ENCODE peak calls at places on chromosomes 13 and 19, in eight cellular contexts. One of them, this sample, is unnamed. For H3K27me3 and H3K9me3, the result is how much of the 10 kb centered on the place peaks cover.

GRCh38 chr13:24516919-24517318 is 4.3 kb upstream of the PARP4 start:
- DNase-seq in MM.1S: no peak
- DNase-seq in endothelial cell of umbilical vein: no peak
- DNase-seq in left lung: no peak
- DNase-seq in RWPE2: no peak
- DNase-seq in right cardiac atrium: no peak
- DNase-seq in ovary: no peak
- DNase-seq in IMR-90: no peak
- DNase-seq in this sample: no peak

GRCh38 chr13:63636231-63636993 is 2220.8 kb upstream of the PCDH20 start:
- DNase-seq in IMR-90: no peak
- DNase-seq in MM.1S: peak
- DNase-seq in endothelial cell of umbilical vein: peak
- DNase-seq in RWPE2: no peak
- DNase-seq in ovary: no peak
- DNase-seq in right cardiac atrium: no peak
- DNase-seq in left lung: no peak
- DNase-seq in this sample: no peak

GRCh38 chr19:17394891-17395415 is 957 bp upstream of the CCDC194 start:
- DNase-seq in IMR-90: peak
- DNase-seq in RWPE2: no peak
- DNase-seq in left lung: peak
- DNase-seq in MM.1S: no peak
- DNase-seq in right cardiac atrium: peak
- DNase-seq in endothelial cell of umbilical vein: peak
- DNase-seq in ovary: peak
- DNase-seq in this sample: peak

GRCh38 chr19:30543243-30543945 is 171.2 kb downstream of the ZNF536 start:
- DNase-seq in MM.1S: no peak
- DNase-seq in left lung: no peak
- DNase-seq in RWPE2: no peak
- DNase-seq in ovary: no peak
- DNase-seq in right cardiac atrium: no peak
- DNase-seq in IMR-90: no peak
- DNase-seq in endothelial cell of umbilical vein: no peak
- DNase-seq in this sample: no peak

GRCh38 chr13:32040689-32041088 is 9.1 kb downstream of the FRY start:
- DNase-seq in left lung: no peak
- DNase-seq in IMR-90: peak
- DNase-seq in RWPE2: no peak
- DNase-seq in ovary: no peak
- DNase-seq in MM.1S: no peak
- DNase-seq in right cardiac atrium: no peak
- DNase-seq in endothelial cell of umbilical vein: no peak
- DNase-seq in this sample: no peak

GRCh38 chr13:25375727-25376358 is 4.1 kb downstream of the ATP8A2 start:
- DNase-seq in IMR-90: peak
- DNase-seq in ovary: no peak
- DNase-seq in left lung: no peak
- DNase-seq in RWPE2: no peak
- DNase-seq in right cardiac atrium: no peak
- DNase-seq in endothelial cell of umbilical vein: peak
- DNase-seq in MM.1S: peak
- DNase-seq in this sample: peak

GRCh38 chr13:99610702-99611289 is 109.5 kb downstream of the TM9SF2 start:
- DNase-seq in ovary: no peak
- DNase-seq in left lung: no peak
- DNase-seq in IMR-90: no peak
- DNase-seq in RWPE2: no peak
- DNase-seq in right cardiac atrium: no peak
- DNase-seq in MM.1S: no peak
- DNase-seq in endothelial cell of umbilical vein: no peak
- DNase-seq in this sample: no peak

GRCh38 chr13:53490732-53491131 is 462.1 kb downstream of the OLFM4 start:
- DNase-seq in left lung: no peak
- DNase-seq in endothelial cell of umbilical vein: no peak
- DNase-seq in MM.1S: no peak
- DNase-seq in right cardiac atrium: no peak
- DNase-seq in RWPE2: no peak
- DNase-seq in IMR-90: no peak
- DNase-seq in ovary: no peak
- DNase-seq in this sample: no peak

GRCh38 chr13:48813518-48813917 is 159.8 kb downstream of the CYSLTR2 start:
- DNase-seq in IMR-90: no peak
- DNase-seq in left lung: no peak
- DNase-seq in right cardiac atrium: no peak
- DNase-seq in RWPE2: no peak
- DNase-seq in endothelial cell of umbilical vein: no peak
- DNase-seq in MM.1S: no peak
- DNase-seq in ovary: no peak
- DNase-seq in this sample: no peak

GRCh38 chr19:51364200-51365106 is 1.7 kb downstream of the ETFB start:
- DNase-seq in right cardiac atrium: no peak
- DNase-seq in IMR-90: no peak
- DNase-seq in endothelial cell of umbilical vein: no peak
- DNase-seq in RWPE2: no peak
- DNase-seq in left lung: no peak
- DNase-seq in ovary: no peak
- DNase-seq in MM.1S: no peak
- DNase-seq in this sample: no peak

GRCh38 chr13:81597101-81597500 is 1256.2 kb upstream of the SPRY2 start:
- DNase-seq in endothelial cell of umbilical vein: no peak
- DNase-seq in IMR-90: no peak
- DNase-seq in ovary: no peak
- DNase-seq in MM.1S: no peak
- DNase-seq in right cardiac atrium: no peak
- DNase-seq in RWPE2: no peak
- DNase-seq in left lung: no peak
- DNase-seq in this sample: no peak

GRCh38 chr19:55492362-55492944 is 4.2 kb downstream of the SSC5D start:
- DNase-seq in right cardiac atrium: no peak
- DNase-seq in MM.1S: no peak
- DNase-seq in ovary: no peak
- DNase-seq in RWPE2: no peak
- DNase-seq in endothelial cell of umbilical vein: no peak
- DNase-seq in IMR-90: no peak
- DNase-seq in left lung: no peak
- DNase-seq in this sample: no peak

GRCh38 chr19:38288127-38288855 is 15.8 kb upstream of the C19orf33 start:
- DNase-seq in IMR-90: no peak
- DNase-seq in MM.1S: no peak
- DNase-seq in right cardiac atrium: no peak
- DNase-seq in left lung: no peak
- DNase-seq in ovary: no peak
- DNase-seq in RWPE2: no peak
- DNase-seq in endothelial cell of umbilical vein: no peak
- DNase-seq in this sample: no peak

GRCh38 chr19:38287604-38288003 is 16.4 kb upstream of the C19orf33 start:
- DNase-seq in left lung: no peak
- DNase-seq in endothelial cell of umbilical vein: no peak
- DNase-seq in right cardiac atrium: no peak
- DNase-seq in IMR-90: no peak
- DNase-seq in MM.1S: no peak
- DNase-seq in ovary: no peak
- DNase-seq in RWPE2: no peak
- DNase-seq in this sample: no peak

GRCh38 chr19:38284422-38284821 is 19.6 kb upstream of the C19orf33 start:
- DNase-seq in ovary: no peak
- DNase-seq in right cardiac atrium: no peak
- DNase-seq in MM.1S: no peak
- DNase-seq in RWPE2: no peak
- DNase-seq in IMR-90: no peak
- DNase-seq in endothelial cell of umbilical vein: peak
- DNase-seq in left lung: peak
- DNase-seq in this sample: no peak

GRCh38 chr19:38283261-38283660 is 18.9 kb downstream of the SPINT2 start:
- DNase-seq in right cardiac atrium: no peak
- DNase-seq in MM.1S: no peak
- DNase-seq in left lung: no peak
- DNase-seq in RWPE2: no peak
- DNase-seq in endothelial cell of umbilical vein: no peak
- DNase-seq in IMR-90: no peak
- DNase-seq in ovary: no peak
- DNase-seq in this sample: no peak

DNA sequence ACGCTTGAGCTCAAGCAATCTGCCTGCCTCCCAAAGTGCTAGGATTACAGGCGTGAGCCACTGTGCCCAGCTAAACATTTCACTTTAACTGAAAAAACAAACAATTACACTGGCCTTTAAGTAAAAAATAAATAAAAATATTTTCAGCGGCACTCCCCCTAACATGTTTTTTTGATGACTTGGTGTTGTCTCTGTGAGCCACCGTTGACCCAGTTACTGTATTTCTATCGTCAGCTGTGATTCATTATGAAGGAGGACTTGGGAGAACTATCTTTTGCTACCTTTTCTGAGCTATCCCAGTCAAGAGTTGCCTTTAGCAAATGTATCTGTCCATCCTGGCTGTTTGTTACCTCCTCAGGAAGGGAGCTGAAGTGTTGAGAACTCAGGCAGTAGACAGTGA is 18.5 kb upstream of the C19orf33 start:
- DNase-seq in MM.1S: no peak
- DNase-seq in RWPE2: no peak
- DNase-seq in ovary: no peak
- DNase-seq in left lung: no peak
- DNase-seq in IMR-90: peak
- DNase-seq in endothelial cell of umbilical vein: no peak
- DNase-seq in right cardiac atrium: no peak
- DNase-seq in this sample: no peak
- H3K27ac ChIP-seq in MM.1S: no peak
- H3K27ac ChIP-seq in RWPE2: no peak
- H3K27ac ChIP-seq in ovary: no peak
- H3K27ac ChIP-seq in left lung: no peak
- H3K27ac ChIP-seq in IMR-90: no peak
- H3K27ac ChIP-seq in endothelial cell of umbilical vein: no peak
- H3K27ac ChIP-seq in right cardiac atrium: no peak
- H3K27ac ChIP-seq in this sample: no peak

GRCh38 chr19:18605196-18605545 is 1.4 kb downstream of the CRLF1 start:
- DNase-seq in RWPE2: peak
- DNase-seq in left lung: no peak
- DNase-seq in IMR-90: no peak
- DNase-seq in MM.1S: no peak
- DNase-seq in right cardiac atrium: no peak
- DNase-seq in ovary: no peak
- DNase-seq in endothelial cell of umbilical vein: no peak
- DNase-seq in this sample: no peak

GRCh38 chr19:18601875-18602274 is 4.7 kb downstream of the CRLF1 start:
- DNase-seq in RWPE2: no peak
- DNase-seq in right cardiac atrium: no peak
- DNase-seq in ovary: no peak
- DNase-seq in endothelial cell of umbilical vein: no peak
- DNase-seq in IMR-90: no peak
- DNase-seq in MM.1S: no peak
- DNase-seq in left lung: no peak
- DNase-seq in this sample: no peak

GRCh38 chr19:18603958-18604819 is 2.4 kb downstream of the CRLF1 start:
- DNase-seq in endothelial cell of umbilical vein: no peak
- DNase-seq in MM.1S: no peak
- DNase-seq in IMR-90: no peak
- DNase-seq in right cardiac atrium: no peak
- DNase-seq in ovary: no peak
- DNase-seq in RWPE2: no peak
- DNase-seq in left lung: no peak
- DNase-seq in this sample: no peak

GRCh38 chr19:18604820-18605159 is 1.8 kb downstream of the CRLF1 start:
- DNase-seq in endothelial cell of umbilical vein: no peak
- DNase-seq in ovary: no peak
- DNase-seq in RWPE2: no peak
- DNase-seq in MM.1S: no peak
- DNase-seq in left lung: no peak
- DNase-seq in right cardiac atrium: no peak
- DNase-seq in IMR-90: no peak
- DNase-seq in this sample: no peak

DNA sequence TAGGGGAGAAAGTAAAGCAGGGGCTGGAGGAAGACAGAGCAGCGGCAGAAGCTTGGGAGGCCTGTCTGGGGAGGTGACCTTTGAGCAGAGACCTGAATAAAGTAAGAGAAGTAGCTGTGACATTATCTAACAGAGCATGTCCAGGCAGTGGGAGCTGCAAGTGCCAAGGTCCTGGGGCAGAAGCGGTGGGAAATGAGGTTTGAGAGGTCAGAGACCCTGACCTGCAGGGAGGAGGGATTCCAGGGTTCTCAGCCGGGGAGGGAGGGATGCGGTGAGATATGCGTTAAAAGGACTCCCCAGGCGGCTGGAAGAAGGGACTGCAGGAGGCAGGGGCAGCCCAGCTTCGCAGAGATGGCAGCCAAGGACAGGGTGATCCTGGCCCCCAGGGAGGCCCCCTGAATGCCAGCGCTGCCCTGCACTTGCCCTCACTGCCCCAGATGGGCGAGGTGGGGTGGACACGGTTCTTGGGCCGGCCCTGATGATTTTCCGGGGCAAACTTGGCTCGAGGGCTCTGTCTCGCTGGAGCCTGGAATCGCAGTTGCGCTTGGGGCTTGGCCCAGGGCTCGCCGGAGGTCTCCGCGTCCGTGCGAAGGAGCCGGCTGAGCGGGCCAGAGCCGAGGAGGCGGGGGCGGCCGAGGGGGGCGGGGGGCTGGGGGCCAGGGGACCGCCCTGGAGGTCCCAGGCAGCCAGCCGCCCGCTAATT is 3.2 kb downstream of the CRLF1 start:
- DNase-seq in right cardiac atrium: no peak
- DNase-seq in MM.1S: no peak
- DNase-seq in endothelial cell of umbilical vein: no peak
- DNase-seq in left lung: no peak
- DNase-seq in RWPE2: peak
- DNase-seq in IMR-90: no peak
- DNase-seq in ovary: no peak
- DNase-seq in this sample: no peak
- H3K27me3 ChIP-seq in right cardiac atrium: under half
- H3K27me3 ChIP-seq in MM.1S: half or more
- H3K27me3 ChIP-seq in endothelial cell of umbilical vein: under half
- H3K27me3 ChIP-seq in left lung: under half
- H3K27me3 ChIP-seq in RWPE2: under half
- H3K27me3 ChIP-seq in IMR-90: under half
- H3K27me3 ChIP-seq in ovary: under half
- H3K27me3 ChIP-seq in this sample: under half

DNA sequence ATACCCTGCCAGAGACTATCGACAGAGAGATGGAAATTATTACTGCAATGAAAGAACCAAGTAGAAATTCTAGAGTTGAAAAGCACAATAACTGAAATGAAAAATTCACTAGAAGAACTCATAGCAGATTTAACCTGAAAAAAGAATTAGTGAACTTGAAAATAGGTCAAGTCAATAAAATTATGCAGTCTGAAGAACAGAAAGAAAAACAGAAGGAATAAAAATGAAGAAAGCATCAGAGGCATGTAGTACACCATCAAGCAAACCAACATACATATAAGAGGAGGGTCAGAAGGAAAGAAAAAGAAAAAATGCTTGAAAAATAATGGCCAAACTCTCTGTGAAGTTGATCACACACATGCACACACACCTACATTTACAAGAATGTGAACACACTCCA is 3.6 kb upstream of the ZNF780B start:
- DNase-seq in ovary: no peak
- DNase-seq in IMR-90: no peak
- DNase-seq in MM.1S: no peak
- DNase-seq in right cardiac atrium: no peak
- DNase-seq in left lung: no peak
- DNase-seq in RWPE2: no peak
- DNase-seq in endothelial cell of umbilical vein: no peak
- DNase-seq in this sample: no peak
- H3K9me3 ChIP-seq in ovary: under half
- H3K9me3 ChIP-seq in IMR-90: under half
- H3K9me3 ChIP-seq in MM.1S: under half
- H3K9me3 ChIP-seq in right cardiac atrium: under half
- H3K9me3 ChIP-seq in left lung: under half
- H3K9me3 ChIP-seq in RWPE2: under half
- H3K9me3 ChIP-seq in endothelial cell of umbilical vein: under half
- H3K9me3 ChIP-seq in this sample: under half

GRCh38 chr19:19384486-19384885 is 21.0 kb upstream of the GATAD2A start:
- DNase-seq in left lung: no peak
- DNase-seq in IMR-90: no peak
- DNase-seq in endothelial cell of umbilical vein: no peak
- DNase-seq in right cardiac atrium: no peak
- DNase-seq in RWPE2: no peak
- DNase-seq in MM.1S: no peak
- DNase-seq in ovary: no peak
- DNase-seq in this sample: no peak
- H3K27ac ChIP-seq in left lung: peak
- H3K27ac ChIP-seq in IMR-90: no peak
- H3K27ac ChIP-seq in endothelial cell of umbilical vein: peak
- H3K27ac ChIP-seq in right cardiac atrium: no peak
- H3K27ac ChIP-seq in RWPE2: peak
- H3K27ac ChIP-seq in MM.1S: no peak
- H3K27ac ChIP-seq in ovary: peak
- H3K27ac ChIP-seq in this sample: peak